ENCODE peak calls at places on chromosomes 16 and 17, in six cellular contexts. One of them, this sample, is unnamed.

GRCh38 chr16:1429631-1430030 is 1.2 kb upstream of the PERCC1 start:
- DNase-seq in astrocyte of the spinal cord: no peak
- DNase-seq in spleen: no peak
- DNase-seq in GM23338: no peak
- DNase-seq in GM10248: no peak
- DNase-seq in neural crest cell: no peak
- DNase-seq in this sample: no peak

GRCh38 chr16:17491140-17491662 is 20.4 kb upstream of the XYLT1 start:
- DNase-seq in GM10248: no peak
- DNase-seq in astrocyte of the spinal cord: no peak
- DNase-seq in neural crest cell: no peak
- DNase-seq in GM23338: no peak
- DNase-seq in spleen: no peak
- DNase-seq in this sample: no peak

GRCh38 chr17:57603978-57604377 is 141.1 kb downstream of the CCDC182 start:
- DNase-seq in neural crest cell: no peak
- DNase-seq in GM10248: no peak
- DNase-seq in GM23338: no peak
- DNase-seq in astrocyte of the spinal cord: no peak
- DNase-seq in spleen: peak; percentile 86
- DNase-seq in this sample: peak; percentile 35

GRCh38 chr17:81731271-81731670 is 19.2 kb downstream of the SLC25A10 start:
- DNase-seq in GM10248: no peak
- DNase-seq in astrocyte of the spinal cord: peak; percentile 49
- DNase-seq in spleen: no peak
- DNase-seq in neural crest cell: no peak
- DNase-seq in GM23338: no peak
- DNase-seq in this sample: no peak

GRCh38 chr16:70512456-70512855 is 10.9 kb downstream of the COG4 start:
- DNase-seq in GM10248: no peak
- DNase-seq in astrocyte of the spinal cord: no peak
- DNase-seq in GM23338: no peak
- DNase-seq in neural crest cell: no peak
- DNase-seq in spleen: no peak
- DNase-seq in this sample: no peak

GRCh38 chr16:47574091-47575054 is 113.2 kb downstream of the PHKB start:
- DNase-seq in GM23338: peak; percentile 32
- DNase-seq in spleen: no peak
- DNase-seq in neural crest cell: no peak
- DNase-seq in GM10248: peak; percentile 18
- DNase-seq in astrocyte of the spinal cord: peak; percentile 74
- DNase-seq in this sample: no peak

GRCh38 chr17:79814966-79815835 is 18.3 kb upstream of the CBX8 start:
- DNase-seq in GM10248: no peak
- DNase-seq in GM23338: peak; percentile 60
- DNase-seq in neural crest cell: no peak
- DNase-seq in spleen: no peak
- DNase-seq in astrocyte of the spinal cord: no peak
- DNase-seq in this sample: no peak

GRCh38 chr17:17275991-17276390 is 5.1 kb downstream of the COPS3 start:
- DNase-seq in GM10248: no peak
- DNase-seq in astrocyte of the spinal cord: no peak
- DNase-seq in neural crest cell: no peak
- DNase-seq in spleen: no peak
- DNase-seq in GM23338: no peak
- DNase-seq in this sample: no peak

GRCh38 chr17:74125160-74125559 is 78.3 kb upstream of the RPL38 start:
- DNase-seq in GM10248: no peak
- DNase-seq in GM23338: no peak
- DNase-seq in neural crest cell: no peak
- DNase-seq in spleen: no peak
- DNase-seq in astrocyte of the spinal cord: no peak
- DNase-seq in this sample: no peak

GRCh38 chr17:38730526-38731379 is 612 bp downstream of the CISD3 start:
- DNase-seq in spleen: peak; percentile 87
- DNase-seq in neural crest cell: no peak
- DNase-seq in astrocyte of the spinal cord: peak; percentile 49
- DNase-seq in GM23338: peak; percentile 69
- DNase-seq in GM10248: no peak
- DNase-seq in this sample: no peak
- TF ChIP-seq CTCF in spleen: no peak
- TF ChIP-seq CTCF in neural crest cell: no peak
- TF ChIP-seq CTCF in astrocyte of the spinal cord: no peak
- TF ChIP-seq CTCF in GM23338: no peak
- TF ChIP-seq CTCF in GM10248: no peak
- TF ChIP-seq CTCF in this sample: no peak

GRCh38 chr17:45794840-45795239 is 10.7 kb downstream of the CRHR1 start:
- DNase-seq in neural crest cell: no peak
- DNase-seq in GM23338: peak; percentile 64
- DNase-seq in spleen: no peak
- DNase-seq in GM10248: no peak
- DNase-seq in astrocyte of the spinal cord: no peak
- DNase-seq in this sample: no peak
- TF ChIP-seq CTCF in neural crest cell: no peak
- TF ChIP-seq CTCF in GM23338: peak; percentile 67
- TF ChIP-seq CTCF in spleen: no peak
- TF ChIP-seq CTCF in GM10248: no peak
- TF ChIP-seq CTCF in astrocyte of the spinal cord: no peak
- TF ChIP-seq CTCF in this sample: no peak

GRCh38 chr16:86092586-86093480 is 193.9 kb downstream of the IRF8 start:
- DNase-seq in GM10248: no peak
- DNase-seq in astrocyte of the spinal cord: no peak
- DNase-seq in neural crest cell: no peak
- DNase-seq in spleen: peak; percentile 56
- DNase-seq in GM23338: no peak
- DNase-seq in this sample: no peak

GRCh38 chr16:86091976-86092375 is 193.0 kb downstream of the IRF8 start:
- DNase-seq in GM10248: no peak
- DNase-seq in spleen: peak; percentile 38
- DNase-seq in neural crest cell: no peak
- DNase-seq in GM23338: no peak
- DNase-seq in astrocyte of the spinal cord: no peak
- DNase-seq in this sample: no peak

GRCh38 chr16:86095131-86095752 is 196.3 kb downstream of the IRF8 start:
- DNase-seq in spleen: peak; percentile 49
- DNase-seq in astrocyte of the spinal cord: no peak
- DNase-seq in GM23338: no peak
- DNase-seq in GM10248: no peak
- DNase-seq in neural crest cell: no peak
- DNase-seq in this sample: no peak

GRCh38 chr16:86095906-86096485 is 197.0 kb downstream of the IRF8 start:
- DNase-seq in spleen: peak; percentile 69
- DNase-seq in neural crest cell: no peak
- DNase-seq in astrocyte of the spinal cord: no peak
- DNase-seq in GM23338: no peak
- DNase-seq in GM10248: no peak
- DNase-seq in this sample: no peak

GRCh38 chr16:86093801-86094750 is 195.1 kb downstream of the IRF8 start:
- DNase-seq in spleen: peak; percentile 75
- DNase-seq in GM23338: no peak
- DNase-seq in neural crest cell: no peak
- DNase-seq in GM10248: no peak
- DNase-seq in astrocyte of the spinal cord: no peak
- DNase-seq in this sample: no peak
- TF ChIP-seq CTCF in spleen: no peak
- TF ChIP-seq CTCF in GM23338: peak; percentile 55
- TF ChIP-seq CTCF in neural crest cell: no peak
- TF ChIP-seq CTCF in GM10248: no peak
- TF ChIP-seq CTCF in astrocyte of the spinal cord: peak; percentile 14
- TF ChIP-seq CTCF in this sample: no peak

DNA sequence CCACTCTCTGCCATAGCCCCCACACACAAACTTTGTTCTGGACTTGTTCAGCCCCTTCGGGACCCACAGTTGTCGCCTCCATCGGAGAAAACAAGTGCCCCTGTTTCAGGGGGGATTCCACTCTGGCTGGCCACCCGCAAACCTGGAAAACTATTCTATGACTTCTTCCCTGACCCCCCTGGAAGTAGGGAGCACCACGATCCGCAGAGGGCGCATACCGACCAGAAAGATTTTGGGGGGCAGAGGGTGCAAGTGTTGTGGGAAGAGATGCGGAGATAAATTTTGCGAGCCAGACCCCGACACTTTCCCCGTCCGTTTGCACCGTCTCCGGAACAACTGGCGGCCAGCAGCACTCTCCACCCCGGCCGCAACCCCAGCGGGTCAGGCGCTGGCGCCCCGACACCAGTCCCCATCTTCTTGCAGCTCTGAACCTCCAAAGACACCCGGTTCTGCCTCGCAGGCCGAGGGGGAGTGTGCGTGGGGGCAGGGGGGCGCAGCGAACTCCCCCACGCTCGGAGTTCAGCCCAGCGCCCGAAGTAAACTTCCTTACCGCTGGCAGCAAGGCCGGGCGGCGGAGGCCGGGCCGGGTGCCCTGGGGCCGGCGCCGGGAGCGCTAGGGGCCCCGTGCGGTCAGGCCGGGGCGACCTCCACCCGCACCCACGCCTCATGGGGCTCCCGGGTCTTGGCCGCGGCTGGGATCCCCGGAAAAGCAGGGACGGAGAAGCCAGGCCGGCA is 744 bp downstream of the SALL1 start:
- DNase-seq in astrocyte of the spinal cord: peak; percentile 32
- DNase-seq in spleen: no peak
- DNase-seq in GM10248: no peak
- DNase-seq in neural crest cell: no peak
- DNase-seq in GM23338: peak; percentile 57
- DNase-seq in this sample: no peak
- TF ChIP-seq CTCF in astrocyte of the spinal cord: no peak
- TF ChIP-seq CTCF in spleen: no peak
- TF ChIP-seq CTCF in GM10248: no peak
- TF ChIP-seq CTCF in neural crest cell: no peak
- TF ChIP-seq CTCF in GM23338: no peak
- TF ChIP-seq CTCF in this sample: no peak

GRCh38 chr16:50381679-50382440 is 13.1 kb upstream of the BRD7 start:
- DNase-seq in neural crest cell: no peak
- DNase-seq in astrocyte of the spinal cord: no peak
- DNase-seq in GM23338: peak; percentile 66
- DNase-seq in spleen: no peak
- DNase-seq in GM10248: no peak
- DNase-seq in this sample: no peak
- TF ChIP-seq CTCF in neural crest cell: peak; percentile 26
- TF ChIP-seq CTCF in astrocyte of the spinal cord: no peak
- TF ChIP-seq CTCF in GM23338: peak; percentile 72
- TF ChIP-seq CTCF in spleen: no peak
- TF ChIP-seq CTCF in GM10248: no peak
- TF ChIP-seq CTCF in this sample: no peak

DNA sequence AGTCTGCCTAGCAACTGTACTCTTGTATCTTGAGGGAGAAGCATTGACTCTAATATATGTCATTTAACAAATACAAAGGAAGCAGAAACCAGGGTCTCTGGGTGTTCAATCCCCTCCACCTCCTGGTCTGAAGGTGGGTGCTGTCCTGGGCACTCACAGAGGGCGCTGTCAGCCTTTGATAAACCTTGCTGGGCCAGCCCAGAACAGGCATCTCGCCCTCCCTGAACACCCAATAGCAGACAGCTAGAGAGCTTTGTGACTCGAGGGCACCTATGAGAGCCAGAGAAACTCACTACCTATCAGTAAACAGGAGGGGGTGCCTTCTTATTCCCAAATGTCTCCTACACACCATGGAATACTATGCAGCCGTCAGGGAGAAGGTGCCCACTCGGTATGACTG is 6.4 kb upstream of the PIPOX start:
- DNase-seq in GM10248: no peak
- DNase-seq in neural crest cell: no peak
- DNase-seq in astrocyte of the spinal cord: no peak
- DNase-seq in GM23338: no peak
- DNase-seq in spleen: peak; percentile 11
- DNase-seq in this sample: no peak
- TF ChIP-seq CTCF in GM10248: no peak
- TF ChIP-seq CTCF in neural crest cell: no peak
- TF ChIP-seq CTCF in astrocyte of the spinal cord: no peak
- TF ChIP-seq CTCF in GM23338: peak; percentile 60
- TF ChIP-seq CTCF in spleen: no peak
- TF ChIP-seq CTCF in this sample: no peak